ENCODE peak calls at places on chromosome 10, in five cellular contexts. E, P, B, V and F are unnamed samples.

GRCh38 chr10:13365168-13365687 is 17.1 kb upstream of the SEPHS1 start:
- DNase-seq in B (no peak), V (no peak), E (no peak), P (no peak), F (no peak)

GRCh38 chr10:11017575-11018425 is at the start of gene CELF2:
- DNase-seq in B (no peak), P (peak), V (no peak), E (no peak), F (peak)

GRCh38 chr10:45624724-45625123 is 47.8 kb downstream of the ZFAND4 start:
- DNase-seq in B (no peak), E (no peak), P (no peak), V (no peak), F (no peak)

GRCh38 chr10:77949167-77949566 is 22.6 kb upstream of the DLG5 start:
- DNase-seq in P (no peak), V (peak), E (peak), B (peak), F (no peak)

GRCh38 chr10:17106991-17107390 is 22.6 kb downstream of the CUBN start:
- DNase-seq in B (no peak), E (no peak), P (no peak), V (no peak), F (no peak)

GRCh38 chr10:74439213-74439612 is 288.2 kb downstream of the ADK start:
- DNase-seq in B (peak), V (no peak), P (no peak), E (peak), F (no peak)

GRCh38 chr10:104254493-104255243 is at the start of gene GSTO1:
- DNase-seq in P (peak), E (peak), B (peak), V (peak), F (peak)

GRCh38 chr10:18094793-18095192 is 45.4 kb upstream of the CACNB2 start:
- DNase-seq in P (no peak), E (no peak), V (no peak), B (no peak), F (no peak)

GRCh38 chr10:86654411-86655172 is at the start of gene OPN4:
- DNase-seq in B (no peak), V (no peak), E (no peak), P (no peak), F (no peak)

GRCh38 chr10:93363891-93364648 is 118.1 kb downstream of the MYOF start:
- DNase-seq in E (no peak), P (no peak), V (no peak), B (no peak), F (no peak)

GRCh38 chr10:986881-987634 is 1.2 kb upstream of the GTPBP4 start:
- DNase-seq in V (no peak), P (no peak), B (peak), E (no peak), F (no peak)

GRCh38 chr10:33067481-33067880 is 109.5 kb upstream of the ITGB1 start:
- DNase-seq in B (peak), P (no peak), E (no peak), V (no peak), F (no peak)

GRCh38 chr10:110491346-110491745 is 6.4 kb upstream of the DUSP5 start:
- DNase-seq in V (no peak), B (no peak), E (no peak), P (no peak), F (no peak)

GRCh38 chr10:130234171-130234965 is 98.2 kb downstream of the GLRX3 start:
- DNase-seq in P (no peak), V (no peak), B (no peak), E (no peak), F (no peak)

GRCh38 chr10:29761916-29762315 is 127.1 kb upstream of the SVIL start:
- DNase-seq in E (no peak), B (no peak), V (no peak), P (no peak), F (no peak)

GRCh38 chr10:116097239-116097751 is 175.7 kb downstream of the GFRA1 start:
- DNase-seq in E (no peak), V (no peak), B (no peak), P (no peak), F (no peak)

GRCh38 chr10:13613519-13613918 is 26.8 kb downstream of the PRPF18 start:
- DNase-seq in P (no peak), V (no peak), E (peak), B (peak), F (no peak)

GRCh38 chr10:14016011-14016536 is 314.6 kb downstream of the FRMD4A start:
- DNase-seq in B (peak), V (no peak), E (no peak), P (no peak), F (no peak)

GRCh38 chr10:132363921-132364593 is 32.1 kb downstream of the LRRC27 start:
- DNase-seq in E (no peak), P (no peak), V (no peak), B (peak), F (no peak)

GRCh38 chr10:75102830-75103673 is 8.4 kb upstream of the SAMD8 start:
- DNase-seq in V (no peak), E (no peak), P (no peak), B (no peak), F (no peak)

GRCh38 chr10:50395279-50395678 is 144.0 kb upstream of the ASAH2 start:
- DNase-seq in P (no peak), E (no peak), V (no peak), B (peak), F (no peak)

GRCh38 chr10:108290823-108291222 is 1126.3 kb upstream of the SORCS1 start:
- DNase-seq in P (no peak), B (no peak), E (no peak), V (no peak), F (no peak)

GRCh38 chr10:133134411-133135115 is 25.5 kb upstream of the KNDC1 start:
- DNase-seq in E (no peak), V (no peak), P (no peak), B (no peak), F (no peak)

GRCh38 chr10:100338434-100339036 is 8.5 kb upstream of the SCD start:
- DNase-seq in E (peak), B (peak), P (peak), V (peak), F (peak)

GRCh38 chr10:98267894-98268693 is at the start of gene LOXL4:
- DNase-seq in P (no peak), B (peak), V (no peak), E (peak), F (no peak)

GRCh38 chr10:119342017-119342734 is 134.8 kb downstream of the GRK5 start:
- DNase-seq in V (no peak), P (no peak), B (no peak), E (no peak), F (no peak)

GRCh38 chr10:110876788-110877187 is 5.1 kb downstream of the PDCD4 start:
- DNase-seq in E (no peak), B (no peak), P (no peak), V (no peak), F (no peak)

GRCh38 chr10:2222631-2223030 is 485.3 kb upstream of the ADARB2 start:
- DNase-seq in B (no peak), P (no peak), V (no peak), E (no peak), F (no peak)